ENCODE peak calls at places on chromosome 21, in five cellular contexts. One of them, this sample, is unnamed. For H3K9me3, the result is how much of the 10 kb centered on the place peaks cover.

GRCh38 chr21:14548751-14549150 is 2.6 kb upstream of the SAMSN1 start:
- DNase-seq in PC-3: peak
- DNase-seq in mammary epithelial cell: peak
- DNase-seq in OCI-LY7: no peak
- DNase-seq in H9: no peak
- DNase-seq in this sample: no peak

GRCh38 chr21:17667256-17667655 is 54.6 kb upstream of the BTG3 start:
- DNase-seq in PC-3: no peak
- DNase-seq in mammary epithelial cell: peak
- DNase-seq in OCI-LY7: no peak
- DNase-seq in H9: peak
- DNase-seq in this sample: no peak

GRCh38 chr21:25660233-25660632 is 21.2 kb downstream of the JAM2 start:
- DNase-seq in PC-3: no peak
- DNase-seq in mammary epithelial cell: no peak
- DNase-seq in OCI-LY7: no peak
- DNase-seq in H9: no peak
- DNase-seq in this sample: no peak

GRCh38 chr21:35050348-35051286 is 1.5 kb upstream of the RUNX1 start:
- DNase-seq in PC-3: peak
- DNase-seq in mammary epithelial cell: peak
- DNase-seq in OCI-LY7: peak
- DNase-seq in H9: no peak
- DNase-seq in this sample: peak

GRCh38 chr21:26842976-26843911 is 2.0 kb downstream of the ADAMTS1 start:
- DNase-seq in PC-3: peak
- DNase-seq in mammary epithelial cell: peak
- DNase-seq in OCI-LY7: no peak
- DNase-seq in H9: peak
- DNase-seq in this sample: peak

GRCh38 chr21:22575165-22575584 is 1577.0 kb downstream of the NCAM2 start:
- DNase-seq in PC-3: peak
- DNase-seq in mammary epithelial cell: no peak
- DNase-seq in OCI-LY7: peak
- DNase-seq in H9: peak
- DNase-seq in this sample: peak

GRCh38 chr21:15277498-15277897 is 212.7 kb upstream of the NRIP1 start:
- DNase-seq in PC-3: no peak
- DNase-seq in mammary epithelial cell: no peak
- DNase-seq in OCI-LY7: no peak
- DNase-seq in H9: no peak
- DNase-seq in this sample: no peak

GRCh38 chr21:17780539-17780938 is 38.6 kb downstream of the C21orf91 start:
- DNase-seq in PC-3: no peak
- DNase-seq in mammary epithelial cell: no peak
- DNase-seq in OCI-LY7: peak
- DNase-seq in H9: no peak
- DNase-seq in this sample: peak

GRCh38 chr21:42829954-42830353 is 49.4 kb downstream of the WDR4 start:
- DNase-seq in PC-3: no peak
- DNase-seq in mammary epithelial cell: no peak
- DNase-seq in OCI-LY7: no peak
- DNase-seq in H9: no peak
- DNase-seq in this sample: no peak

GRCh38 chr21:36524477-36524876 is 44.6 kb upstream of the CLDN14 start:
- DNase-seq in PC-3: no peak
- DNase-seq in mammary epithelial cell: no peak
- DNase-seq in OCI-LY7: no peak
- DNase-seq in H9: no peak
- DNase-seq in this sample: no peak

GRCh38 chr21:43315244-43316137 is 111.4 kb downstream of the SIK1 start:
- DNase-seq in PC-3: no peak
- DNase-seq in mammary epithelial cell: no peak
- DNase-seq in OCI-LY7: peak
- DNase-seq in H9: no peak
- DNase-seq in this sample: no peak

GRCh38 chr21:33478858-33479678 is 706 bp downstream of the TMEM50B start:
- DNase-seq in PC-3: peak
- DNase-seq in mammary epithelial cell: peak
- DNase-seq in OCI-LY7: peak
- DNase-seq in H9: peak
- DNase-seq in this sample: peak

GRCh38 chr21:43467785-43468184 is 40.9 kb upstream of the SIK1 start:
- DNase-seq in PC-3: peak
- DNase-seq in mammary epithelial cell: no peak
- DNase-seq in OCI-LY7: no peak
- DNase-seq in H9: no peak
- DNase-seq in this sample: no peak

GRCh38 chr21:43349644-43350043 is 77.3 kb downstream of the SIK1 start:
- DNase-seq in PC-3: no peak
- DNase-seq in mammary epithelial cell: no peak
- DNase-seq in OCI-LY7: no peak
- DNase-seq in H9: no peak
- DNase-seq in this sample: no peak

GRCh38 chr21:43190544-43191340 is 21.9 kb downstream of the CRYAA start:
- DNase-seq in PC-3: no peak
- DNase-seq in mammary epithelial cell: no peak
- DNase-seq in OCI-LY7: no peak
- DNase-seq in H9: peak
- DNase-seq in this sample: no peak

GRCh38 chr21:44354001-44354405 is 582 bp downstream of the TRPM2 start:
- DNase-seq in PC-3: no peak
- DNase-seq in mammary epithelial cell: no peak
- DNase-seq in OCI-LY7: no peak
- DNase-seq in H9: no peak
- DNase-seq in this sample: no peak

GRCh38 chr21:43189936-43190335 is 21.1 kb downstream of the CRYAA start:
- DNase-seq in PC-3: no peak
- DNase-seq in mammary epithelial cell: no peak
- DNase-seq in OCI-LY7: no peak
- DNase-seq in H9: peak
- DNase-seq in this sample: no peak

GRCh38 chr21:25934771-25935224 is 200.0 kb downstream of the GABPA start:
- DNase-seq in PC-3: peak
- DNase-seq in mammary epithelial cell: peak
- DNase-seq in OCI-LY7: no peak
- DNase-seq in H9: no peak
- DNase-seq in this sample: peak

GRCh38 chr21:33642896-33643657 is 776 bp downstream of the ITSN1 start:
- DNase-seq in PC-3: peak
- DNase-seq in mammary epithelial cell: peak
- DNase-seq in OCI-LY7: peak
- DNase-seq in H9: peak
- DNase-seq in this sample: peak

GRCh38 chr21:15514073-15514946 is 215.5 kb upstream of the USP25 start:
- DNase-seq in PC-3: no peak
- DNase-seq in mammary epithelial cell: no peak
- DNase-seq in OCI-LY7: peak
- DNase-seq in H9: no peak
- DNase-seq in this sample: peak

GRCh38 chr21:35303085-35303484 is 254.0 kb upstream of the RUNX1 start:
- DNase-seq in PC-3: peak
- DNase-seq in mammary epithelial cell: peak
- DNase-seq in OCI-LY7: no peak
- DNase-seq in H9: no peak
- DNase-seq in this sample: no peak

GRCh38 chr21:22145555-22145954 is 1147.3 kb downstream of the NCAM2 start:
- DNase-seq in PC-3: no peak
- DNase-seq in mammary epithelial cell: no peak
- DNase-seq in OCI-LY7: no peak
- DNase-seq in H9: no peak
- DNase-seq in this sample: no peak

GRCh38 chr21:43188712-43189151 is 19.9 kb downstream of the CRYAA start:
- DNase-seq in PC-3: no peak
- DNase-seq in mammary epithelial cell: no peak
- DNase-seq in OCI-LY7: peak
- DNase-seq in H9: no peak
- DNase-seq in this sample: no peak

GRCh38 chr21:26686705-26687104 is 113.6 kb upstream of the CYYR1 start:
- DNase-seq in PC-3: no peak
- DNase-seq in mammary epithelial cell: no peak
- DNase-seq in OCI-LY7: no peak
- DNase-seq in H9: no peak
- DNase-seq in this sample: no peak

GRCh38 chr21:14843991-14844390 is 220.8 kb downstream of the NRIP1 start:
- DNase-seq in PC-3: no peak
- DNase-seq in mammary epithelial cell: no peak
- DNase-seq in OCI-LY7: no peak
- DNase-seq in H9: no peak
- DNase-seq in this sample: no peak

GRCh38 chr21:20592482-20592881 is 405.7 kb upstream of the NCAM2 start:
- DNase-seq in PC-3: no peak
- DNase-seq in mammary epithelial cell: no peak
- DNase-seq in OCI-LY7: no peak
- DNase-seq in H9: no peak
- DNase-seq in this sample: no peak

GRCh38 chr21:26379561-26379960 is 193.5 kb downstream of the CYYR1 start:
- DNase-seq in PC-3: no peak
- DNase-seq in mammary epithelial cell: no peak
- DNase-seq in OCI-LY7: no peak
- DNase-seq in H9: no peak
- DNase-seq in this sample: no peak

GRCh38 chr21:39385299-39386145 is 36.6 kb upstream of the HMGN1 start:
- DNase-seq in PC-3: no peak
- DNase-seq in mammary epithelial cell: peak
- DNase-seq in OCI-LY7: no peak
- DNase-seq in H9: no peak
- DNase-seq in this sample: no peak

DNA sequence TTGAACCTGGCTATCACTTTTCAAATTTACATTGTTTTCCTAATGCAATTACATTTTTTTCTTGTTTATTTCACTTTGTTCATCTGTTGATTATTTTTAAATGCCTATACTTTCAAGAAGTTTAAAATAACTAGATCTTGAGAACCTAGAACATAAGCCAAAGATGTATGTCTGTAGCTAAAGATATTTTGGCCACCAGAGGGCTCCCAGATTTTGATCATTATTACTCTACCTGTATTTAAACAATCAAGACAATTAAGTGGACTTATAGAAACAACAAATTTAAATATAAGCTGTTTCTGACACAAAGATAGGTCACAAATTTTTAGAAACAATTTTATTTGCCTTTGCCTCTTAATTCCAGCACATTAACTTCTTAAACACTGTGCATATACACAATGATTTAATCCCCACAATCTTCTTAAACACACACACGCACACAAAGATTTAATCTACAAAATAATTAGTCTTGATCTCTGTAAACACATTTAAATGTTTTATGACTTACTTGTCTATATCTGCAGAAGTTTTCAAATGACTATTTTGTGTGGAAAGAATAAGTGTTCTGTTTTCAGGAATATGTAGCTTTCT is 380.0 kb downstream of the DSCAM start:
- DNase-seq in PC-3: peak
- DNase-seq in mammary epithelial cell: peak
- DNase-seq in OCI-LY7: peak
- DNase-seq in H9: no peak
- DNase-seq in this sample: peak
- TF ChIP-seq CTCF in PC-3: peak
- TF ChIP-seq CTCF in mammary epithelial cell: peak
- TF ChIP-seq CTCF in OCI-LY7: peak
- TF ChIP-seq CTCF in H9: peak
- TF ChIP-seq CTCF in this sample: peak

GRCh38 chr21:37571442-37571841 is 204.9 kb downstream of the DYRK1A start:
- DNase-seq in PC-3: no peak
- DNase-seq in mammary epithelial cell: no peak
- DNase-seq in OCI-LY7: no peak
- DNase-seq in H9: no peak
- DNase-seq in this sample: no peak

GRCh38 chr21:37568916-37569315 is 202.3 kb downstream of the DYRK1A start:
- DNase-seq in PC-3: no peak
- DNase-seq in mammary epithelial cell: no peak
- DNase-seq in OCI-LY7: no peak
- DNase-seq in H9: no peak
- DNase-seq in this sample: no peak

GRCh38 chr21:37565530-37566223 is 199.1 kb downstream of the DYRK1A start:
- DNase-seq in PC-3: no peak
- DNase-seq in mammary epithelial cell: no peak
- DNase-seq in OCI-LY7: no peak
- DNase-seq in H9: no peak
- DNase-seq in this sample: peak

GRCh38 chr21:37566790-37567725 is 200.5 kb downstream of the DYRK1A start:
- DNase-seq in PC-3: no peak
- DNase-seq in mammary epithelial cell: no peak
- DNase-seq in OCI-LY7: no peak
- DNase-seq in H9: no peak
- DNase-seq in this sample: no peak

GRCh38 chr21:37568415-37568814 is 201.8 kb downstream of the DYRK1A start:
- DNase-seq in PC-3: no peak
- DNase-seq in mammary epithelial cell: no peak
- DNase-seq in OCI-LY7: no peak
- DNase-seq in H9: no peak
- DNase-seq in this sample: no peak
- H2AFZ ChIP-seq in PC-3: no peak
- H2AFZ ChIP-seq in mammary epithelial cell: no peak
- H2AFZ ChIP-seq in OCI-LY7: no peak
- H2AFZ ChIP-seq in H9: no peak
- H2AFZ ChIP-seq in this sample: no peak

GRCh38 chr21:28325618-28326017 is 667.1 kb downstream of the LTN1 start:
- DNase-seq in PC-3: peak
- DNase-seq in mammary epithelial cell: peak
- DNase-seq in OCI-LY7: no peak
- DNase-seq in H9: peak
- DNase-seq in this sample: no peak

GRCh38 chr21:28324690-28325089 is 668.0 kb downstream of the LTN1 start:
- DNase-seq in PC-3: no peak
- DNase-seq in mammary epithelial cell: no peak
- DNase-seq in OCI-LY7: no peak
- DNase-seq in H9: no peak
- DNase-seq in this sample: no peak
- H3K9me3 ChIP-seq in PC-3: under half
- H3K9me3 ChIP-seq in mammary epithelial cell: under half
- H3K9me3 ChIP-seq in OCI-LY7: under half
- H3K9me3 ChIP-seq in H9: under half
- H3K9me3 ChIP-seq in this sample: under half

GRCh38 chr21:24275613-24276012 is 1331.7 kb downstream of the MRPL39 start:
- DNase-seq in PC-3: no peak
- DNase-seq in mammary epithelial cell: no peak
- DNase-seq in OCI-LY7: no peak
- DNase-seq in H9: no peak
- DNase-seq in this sample: no peak

GRCh38 chr21:24280591-24280990 is 1326.7 kb downstream of the MRPL39 start:
- DNase-seq in PC-3: peak
- DNase-seq in mammary epithelial cell: no peak
- DNase-seq in OCI-LY7: no peak
- DNase-seq in H9: no peak
- DNase-seq in this sample: no peak
- TF ChIP-seq CTCF in PC-3: no peak
- TF ChIP-seq CTCF in mammary epithelial cell: no peak
- TF ChIP-seq CTCF in OCI-LY7: no peak
- TF ChIP-seq CTCF in H9: no peak
- TF ChIP-seq CTCF in this sample: no peak

This sample was measured in MM.1S.